ENCODE peak calls at places on chromosome 2, in six cellular contexts. A is HCT116, R is nephron progenitor cell, V is endothelial cell, C is Peyer's patch, S is midbrain. H is an unnamed sample.

GRCh38 chr2:139805378-139805777 is 1025.2 kb upstream of the NXPH2 start:
- DNase-seq in C (no peak), S (no peak), R (no peak), A (no peak), V (no peak), H (no peak)

GRCh38 chr2:126889501-126890135 is 9.1 kb upstream of the TEX51 start:
- DNase-seq in S (no peak), V (no peak), A (no peak), R (no peak), C (peak), H (peak)

GRCh38 chr2:176483901-176484568 is 214.8 kb downstream of the MTX2 start:
- DNase-seq in R (no peak), V (no peak), S (no peak), A (no peak), C (no peak), H (no peak)

GRCh38 chr2:165634855-165635254 is 159.2 kb downstream of the GALNT3 start:
- DNase-seq in S (peak), V (peak), C (no peak), R (peak), A (no peak), H (no peak)

GRCh38 chr2:234377761-234378341 is 119.0 kb downstream of the ARL4C start:
- DNase-seq in S (no peak), V (no peak), R (peak), A (no peak), C (no peak), H (no peak)

GRCh38 chr2:1701020-1701419 is 43.3 kb downstream of the PXDN start:
- DNase-seq in R (no peak), A (no peak), V (no peak), C (no peak), S (no peak), H (peak)

GRCh38 chr2:8602809-8603208 is 79.0 kb upstream of the ID2 start:
- DNase-seq in A (no peak), R (no peak), S (no peak), V (no peak), C (no peak), H (no peak)

GRCh38 chr2:108905906-108906305 is 83.1 kb downstream of the EDAR start:
- DNase-seq in C (no peak), V (no peak), A (no peak), S (no peak), R (no peak), H (no peak)

GRCh38 chr2:109680523-109681297 is 66.5 kb downstream of the SOWAHC start:
- DNase-seq in S (no peak), R (no peak), V (no peak), C (no peak), A (no peak), H (no peak)

GRCh38 chr2:133886735-133887675 is 318.7 kb upstream of the NCKAP5 start:
- DNase-seq in S (peak), R (peak), A (peak), C (peak), V (peak), H (peak)

GRCh38 chr2:166632616-166633015 is 138.6 kb upstream of the SCN7A start:
- DNase-seq in C (no peak), A (no peak), S (no peak), R (no peak), V (no peak), H (no peak)

GRCh38 chr2:3651686-3652516 is 6.1 kb upstream of the ALLC start:
- DNase-seq in R (peak), S (peak), A (no peak), C (peak), V (peak), H (peak)

GRCh38 chr2:73212448-73213176 is 1.4 kb upstream of the SMYD5 start:
- DNase-seq in R (peak), S (peak), C (peak), V (peak), A (no peak), H (peak)

GRCh38 chr2:122191331-122191730 is 435.9 kb downstream of the TSN start:
- DNase-seq in R (peak), V (peak), S (no peak), A (peak), C (no peak), H (no peak)

GRCh38 chr2:96578731-96579130 is 42.2 kb downstream of the ARID5A start:
- DNase-seq in A (no peak), V (no peak), C (no peak), S (no peak), R (no peak), H (no peak)

GRCh38 chr2:234795974-234796690 is 155.7 kb upstream of the SH3BP4 start:
- DNase-seq in V (no peak), S (peak), A (no peak), C (no peak), R (peak), H (no peak)

GRCh38 chr2:20595439-20596192 is 55.3 kb downstream of the HS1BP3 start:
- DNase-seq in R (no peak), C (peak), S (no peak), A (no peak), V (no peak), H (no peak)

GRCh38 chr2:74002515-74003391 is 18.0 kb downstream of the TET3 start:
- DNase-seq in R (peak), V (peak), A (no peak), S (peak), C (peak), H (peak)

GRCh38 chr2:127634066-127634617 is 11.8 kb upstream of the GPR17 start:
- DNase-seq in S (no peak), V (no peak), R (no peak), A (no peak), C (no peak), H (no peak)

GRCh38 chr2:138581909-138582308 is 80.3 kb downstream of the SPOPL start:
- DNase-seq in V (no peak), S (no peak), R (no peak), A (no peak), C (no peak), H (no peak)

GRCh38 chr2:8408560-8409460 is 273.0 kb upstream of the ID2 start:
- DNase-seq in C (no peak), V (no peak), S (no peak), A (no peak), R (no peak), H (no peak)

GRCh38 chr2:199315299-199316179 is 142.2 kb downstream of the SATB2 start:
- DNase-seq in S (no peak), C (no peak), R (peak), A (no peak), V (peak), H (no peak)

GRCh38 chr2:12087671-12088380 is 341.4 kb downstream of the LPIN1 start:
- DNase-seq in S (no peak), R (no peak), C (no peak), V (no peak), A (no peak), H (no peak)

GRCh38 chr2:101432411-101433181 is 42.3 kb downstream of the RFX8 start:
- DNase-seq in V (no peak), A (no peak), R (no peak), S (no peak), C (no peak), H (no peak)

GRCh38 chr2:40283111-40283909 is 168.6 kb downstream of the SLC8A1 start:
- DNase-seq in R (no peak), V (no peak), S (no peak), A (no peak), C (no peak), H (no peak)

GRCh38 chr2:232103140-232103737 is 141.7 kb downstream of the DIS3L2 start:
- DNase-seq in S (peak), R (no peak), V (no peak), C (no peak), A (no peak), H (no peak)

GRCh38 chr2:16861154-16861929 is 195.7 kb upstream of the CYRIA start:
- DNase-seq in A (no peak), V (no peak), C (no peak), S (no peak), R (no peak), H (no peak)

GRCh38 chr2:234971494-234971893 is 19.7 kb downstream of the SH3BP4 start:
- DNase-seq in V (no peak), R (no peak), C (no peak), S (no peak), A (no peak), H (no peak)

GRCh38 chr2:21715865-21716264 is 592.1 kb downstream of the TDRD15 start:
- DNase-seq in S (peak), V (no peak), A (no peak), C (no peak), R (no peak), H (no peak)

GRCh38 chr2:30038419-30038818 is 108.4 kb upstream of the YPEL5 start:
- DNase-seq in V (no peak), S (no peak), C (no peak), A (no peak), R (no peak), H (no peak)